ENCODE peak calls at places on chromosomes 4 and X, in nine cellular contexts. G is pulmonary artery endothelial cell; A is Karpas-422; N is stimulated activated CD8-positive, alpha-beta memory T cell treated with anti-CD3 and anti-CD28 coated beads, Interleukin-2, amount 100 ng/mL, for 48 hours; O is COR-L47; T is GM23248; Q is A673; D is GM13976; H is memory B cell. S is an unnamed sample.

GRCh38 chrX:2383735-2384134 is 117.0 kb downstream of the DHRSX start:
- DNase-seq in G (no peak), A (no peak), N (no peak), O (no peak), T (no peak), Q (no peak), D (no peak), H (no peak), S (no peak)

GRCh38 chr4:168019019-168019651 is 73.2 kb upstream of the ANXA10 start:
- DNase-seq in G (no peak), A (no peak), N (no peak), O (no peak), T (peak), Q (no peak), D (no peak), H (no peak), S (no peak)

GRCh38 chr4:120922390-120923200 is at the start of gene PRDM5:
- DNase-seq in G (no peak), A (no peak), N (peak), O (no peak), T (peak), Q (peak), D (peak), H (no peak), S (peak)

GRCh38 chr4:138522366-138522765 is 280.2 kb upstream of the SLC7A11 start:
- DNase-seq in G (peak), A (peak), N (no peak), O (peak), T (peak), Q (peak), D (peak), H (no peak), S (peak)

GRCh38 chr4:91924625-91925024 is 379.1 kb upstream of the GRID2 start:
- DNase-seq in G (no peak), A (no peak), N (no peak), O (no peak), T (no peak), Q (no peak), D (no peak), H (no peak), S (no peak)

GRCh38 chr4:149065753-149066152 is 623.5 kb upstream of the NR3C2 start:
- DNase-seq in G (no peak), A (no peak), N (no peak), O (no peak), T (no peak), Q (no peak), D (no peak), H (no peak), S (no peak)

GRCh38 chr4:41200486-41201017 is 13.8 kb downstream of the APBB2 start:
- DNase-seq in G (no peak), A (no peak), N (no peak), O (no peak), T (no peak), Q (no peak), D (no peak), H (no peak), S (no peak)

GRCh38 chrX:10007604-10008003 is 40.4 kb downstream of the CLDN34 start:
- DNase-seq in G (no peak), A (no peak), N (no peak), O (no peak), T (peak), Q (no peak), D (no peak), H (no peak), S (no peak)

GRCh38 chr4:124743711-124744110 is 31.2 kb upstream of the ANKRD50 start:
- DNase-seq in G (no peak), A (no peak), N (no peak), O (no peak), T (no peak), Q (no peak), D (no peak), H (no peak), S (no peak)

GRCh38 chr4:122889726-122890125 is 32.7 kb downstream of the NUDT6 start:
- DNase-seq in G (no peak), A (no peak), N (no peak), O (no peak), T (no peak), Q (no peak), D (no peak), H (no peak), S (no peak)

GRCh38 chrX:136306182-136306581 is 5.4 kb downstream of the ADGRG4 start:
- DNase-seq in G (no peak), A (no peak), N (no peak), O (no peak), T (no peak), Q (no peak), D (no peak), H (no peak), S (no peak)

GRCh38 chr4:130901321-130901720 is 1805.4 kb downstream of the C4orf33 start:
- DNase-seq in G (no peak), A (no peak), N (no peak), O (no peak), T (no peak), Q (no peak), D (no peak), H (no peak), S (no peak)

GRCh38 chr4:145954924-145955339 is 16.3 kb upstream of the ZNF827 start:
- DNase-seq in G (peak), A (peak), N (no peak), O (no peak), T (peak), Q (peak), D (no peak), H (no peak), S (no peak)

S was measured in NCI-H1417.